ENCODE peak calls at places on chromosome 7, in ten cellular contexts. S is endodermal cell, M is progenitor cell of endocrine pancreas, L is AG04449, X is breast epithelium, T is upper lobe of left lung, R is cardiac muscle cell, D is heart left ventricle, Q is hepatocyte, O is esophagus squamous epithelium. U is an unnamed sample.

GRCh38 chr7:5694221-5694754 is 87.2 kb downstream of the RNF216 start:
- DNase-seq in S (no peak), M (no peak), O (no peak), X (no peak), R (no peak), Q (no peak), T (no peak), L (peak), D (no peak), U (no peak)

GRCh38 chr7:121041516-121042148 is 53.1 kb downstream of the CPED1 start:
- DNase-seq in Q (no peak), O (no peak), L (no peak), S (no peak), M (no peak), T (no peak), X (no peak), R (no peak), D (no peak), U (no peak)

GRCh38 chr7:65746398-65746669 is 126.5 kb upstream of the VKORC1L1 start:
- DNase-seq in M (no peak), R (no peak), X (no peak), O (no peak), Q (no peak), S (no peak), D (no peak), T (no peak), L (no peak), U (no peak)

GRCh38 chr7:34991938-34992840 is 45.1 kb downstream of the DPY19L1 start:
- DNase-seq in D (no peak), Q (no peak), O (no peak), S (no peak), L (no peak), M (no peak), T (peak), R (no peak), X (no peak), U (no peak)

GRCh38 chr7:48089415-48089975 is 430 bp downstream of the UPP1 start:
- DNase-seq in R (no peak), S (peak), L (no peak), T (peak), D (no peak), M (peak), X (peak), Q (peak), O (peak), U (no peak)

GRCh38 chr7:2017483-2017891 is 215.3 kb downstream of the MAD1L1 start:
- DNase-seq in T (peak), X (no peak), L (no peak), S (no peak), D (peak), Q (no peak), O (no peak), R (no peak), M (no peak), U (no peak)

GRCh38 chr7:7416031-7416968 is 119.4 kb downstream of the COL28A1 start:
- DNase-seq in S (peak), M (no peak), Q (peak), D (no peak), L (no peak), T (peak), X (peak), O (no peak), R (no peak), U (no peak)

GRCh38 chr7:901388-902154 is 25.2 kb downstream of the GET4 start:
- DNase-seq in D (peak), X (no peak), O (no peak), L (no peak), R (peak), T (peak), S (peak), M (no peak), Q (peak), U (peak)

GRCh38 chr7:4531236-4531635 is 150.9 kb upstream of the FOXK1 start:
- DNase-seq in D (no peak), L (no peak), R (no peak), O (no peak), S (peak), T (no peak), Q (no peak), M (no peak), X (no peak), U (no peak)

GRCh38 chr7:123343611-123344010 is 143.8 kb upstream of the SLC13A1 start:
- DNase-seq in M (no peak), D (no peak), R (no peak), T (no peak), O (no peak), Q (no peak), L (no peak), S (no peak), X (no peak), U (no peak)

GRCh38 chr7:73367006-73367405 is 39.0 kb downstream of the FKBP6 start:
- DNase-seq in M (no peak), R (no peak), L (no peak), Q (no peak), D (no peak), O (no peak), S (peak), T (no peak), X (no peak), U (no peak)

GRCh38 chr7:28435732-28436378 is 23.5 kb downstream of the CREB5 start:
- DNase-seq in L (no peak), S (no peak), R (no peak), O (no peak), T (no peak), M (no peak), D (no peak), X (no peak), Q (no peak), U (no peak)

GRCh38 chr7:48118041-48118440 is 29.0 kb downstream of the UPP1 start:
- DNase-seq in O (no peak), X (no peak), M (no peak), S (no peak), Q (no peak), R (no peak), T (no peak), L (no peak), D (no peak), U (no peak)

GRCh38 chr7:42208586-42208985 is 28.4 kb downstream of the GLI3 start:
- DNase-seq in R (no peak), Q (no peak), S (no peak), D (no peak), O (no peak), L (no peak), M (no peak), X (no peak), T (no peak), U (no peak)

GRCh38 chr7:101817031-101817929 is at the start of gene CUX1:
- DNase-seq in D (peak), T (peak), S (peak), Q (peak), M (peak), L (no peak), O (no peak), X (no peak), R (peak), U (no peak)

GRCh38 chr7:118626739-118627138 is 402.2 kb downstream of the ANKRD7 start:
- DNase-seq in L (no peak), Q (no peak), T (no peak), R (no peak), X (no peak), D (no peak), O (no peak), S (no peak), M (no peak), U (no peak)

GRCh38 chr7:28747404-28747803 is 210.7 kb downstream of the TRIL start:
- DNase-seq in R (no peak), O (no peak), S (no peak), X (no peak), D (no peak), L (no peak), M (no peak), T (no peak), Q (no peak), U (no peak)

GRCh38 chr7:35725280-35725680 is 30.3 kb upstream of the HERPUD2 start:
- DNase-seq in D (peak), R (no peak), X (no peak), T (peak), Q (no peak), L (no peak), M (no peak), O (no peak), S (no peak), U (no peak)

GRCh38 chr7:42372498-42372897 is 135.5 kb upstream of the GLI3 start:
- DNase-seq in Q (no peak), R (no peak), L (no peak), X (no peak), S (no peak), O (no peak), M (no peak), T (no peak), D (no peak), U (peak)

GRCh38 chr7:158256091-158256816 is 331.4 kb downstream of the PTPRN2 start:
- DNase-seq in R (no peak), T (peak), Q (no peak), O (no peak), X (no peak), M (no peak), L (no peak), S (no peak), D (no peak), U (no peak)

GRCh38 chr7:124692420-124692819 is 73.2 kb downstream of the GPR37 start:
- DNase-seq in Q (no peak), D (no peak), X (no peak), O (no peak), R (no peak), T (no peak), M (no peak), S (no peak), L (no peak), U (peak)

GRCh38 chr7:136741941-136742340 is 126.5 kb upstream of the CHRM2 start:
- DNase-seq in T (no peak), Q (no peak), X (peak), M (no peak), S (no peak), R (no peak), D (no peak), L (no peak), O (no peak), U (no peak)

GRCh38 chr7:67267914-67268313 is 271.3 kb downstream of the TYW1 start:
- DNase-seq in R (peak), D (no peak), Q (no peak), T (no peak), M (no peak), O (no peak), X (no peak), S (peak), L (no peak), U (no peak)

GRCh38 chr7:22823142-22823497 is 471 bp upstream of the TOMM7 start:
- DNase-seq in D (no peak), R (no peak), L (no peak), M (no peak), O (no peak), S (peak), T (no peak), X (no peak), Q (no peak), U (no peak)

GRCh38 chr7:144736880-144737493 is 98.9 kb downstream of the TPK1 start:
- DNase-seq in M (no peak), R (no peak), D (no peak), S (no peak), X (no peak), O (no peak), T (no peak), L (no peak), Q (no peak), U (no peak)

GRCh38 chr7:123608991-123609882 is 7.6 kb downstream of the ASB15 start:
- DNase-seq in M (no peak), L (no peak), R (no peak), O (no peak), S (no peak), D (no peak), X (no peak), Q (no peak), T (no peak), U (no peak)

GRCh38 chr7:5607958-5608656 is 173.4 kb downstream of the RNF216 start:
- DNase-seq in M (no peak), D (no peak), T (no peak), R (no peak), S (peak), O (no peak), X (no peak), L (no peak), Q (no peak), U (no peak)

GRCh38 chr7:15603124-15603523 is 41.3 kb upstream of the AGMO start:
- DNase-seq in S (no peak), T (no peak), O (no peak), R (no peak), M (no peak), D (no peak), L (no peak), Q (no peak), X (no peak), U (no peak)

GRCh38 chr7:22452142-22452763 is 47.7 kb downstream of the STEAP1B start:
- DNase-seq in L (no peak), D (peak), Q (peak), T (peak), R (peak), S (peak), M (peak), O (no peak), X (no peak), U (no peak)

GRCh38 chr7:158025651-158026600 is 561.7 kb downstream of the PTPRN2 start:
- DNase-seq in D (peak), M (no peak), X (no peak), S (peak), R (no peak), Q (no peak), L (no peak), O (no peak), T (no peak), U (no peak)

GRCh38 chr7:23600251-23600650 is 3.1 kb downstream of the CCDC126 start:
- DNase-seq in S (no peak), O (no peak), L (no peak), R (no peak), T (no peak), D (no peak), Q (no peak), M (no peak), X (no peak), U (no peak)

GRCh38 chr7:139334399-139335150 is 6.6 kb upstream of the FMC1 start:
- DNase-seq in X (no peak), O (no peak), S (no peak), L (no peak), R (no peak), D (no peak), M (no peak), Q (no peak), T (no peak), U (no peak)

GRCh38 chr7:135179321-135179925 is 8.9 kb upstream of the CYREN start:
- DNase-seq in T (no peak), D (no peak), Q (no peak), S (no peak), M (no peak), R (no peak), O (no peak), X (no peak), L (no peak), U (no peak)

GRCh38 chr7:133645870-133646492 is 393.1 kb downstream of the EXOC4 start:
- DNase-seq in S (no peak), L (no peak), X (no peak), R (no peak), M (no peak), D (no peak), Q (no peak), T (no peak), O (no peak), U (no peak)

GRCh38 chr7:106073701-106074100 is 38.4 kb downstream of the SYPL1 start:
- DNase-seq in T (no peak), X (no peak), D (no peak), L (no peak), O (no peak), M (no peak), R (no peak), Q (no peak), S (no peak), U (no peak)

GRCh38 chr7:103793614-103794013 is 195.8 kb downstream of the RELN start:
- DNase-seq in Q (no peak), S (no peak), X (no peak), L (no peak), M (no peak), D (no peak), R (no peak), T (no peak), O (no peak), U (no peak)

GRCh38 chr7:6691609-6692106 is 15.1 kb downstream of the ZNF12 start:
- DNase-seq in R (no peak), O (no peak), L (no peak), D (no peak), T (no peak), X (no peak), S (no peak), Q (no peak), M (no peak), U (peak)

DNA sequence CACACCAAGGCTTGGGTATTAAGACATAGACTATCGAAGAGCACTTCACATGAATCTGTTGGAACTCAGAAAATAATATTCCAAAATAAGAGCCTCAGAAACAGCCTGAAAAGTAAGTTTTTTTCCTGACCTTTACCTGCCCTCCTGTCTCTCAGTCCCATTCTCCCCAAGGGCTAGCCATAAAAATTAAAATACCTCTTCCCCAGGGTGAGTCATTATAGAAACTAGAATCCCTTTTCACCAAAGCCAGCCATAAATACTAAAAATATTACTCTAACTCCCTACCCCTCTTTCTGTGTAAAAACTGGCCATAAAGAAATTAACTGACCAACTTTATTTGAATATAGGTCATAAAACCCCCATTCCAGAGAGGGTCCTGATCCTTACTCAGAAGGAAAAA is 87.9 kb upstream of the TMEM106B start:
- DNase-seq in L (no peak), O (no peak), T (no peak), D (no peak), X (no peak), S (no peak), R (no peak), Q (no peak), M (no peak), U (no peak)
- TF ChIP-seq CTCF in L (no peak), O (no peak), T (no peak), D (no peak), X (no peak), S (no peak), R (no peak), Q (no peak), M (no peak), U (no peak)

GRCh38 chr7:151863386-151864079 is 13.4 kb downstream of the PRKAG2 start:
- DNase-seq in D (no peak), M (no peak), O (no peak), X (no peak), T (no peak), R (peak), S (peak), L (no peak), Q (no peak), U (no peak)
- TF ChIP-seq CTCF in D (no peak), M (peak), O (peak), X (no peak), T (no peak), R (no peak), S (peak), L (no peak), Q (peak), U (no peak)

DNA sequence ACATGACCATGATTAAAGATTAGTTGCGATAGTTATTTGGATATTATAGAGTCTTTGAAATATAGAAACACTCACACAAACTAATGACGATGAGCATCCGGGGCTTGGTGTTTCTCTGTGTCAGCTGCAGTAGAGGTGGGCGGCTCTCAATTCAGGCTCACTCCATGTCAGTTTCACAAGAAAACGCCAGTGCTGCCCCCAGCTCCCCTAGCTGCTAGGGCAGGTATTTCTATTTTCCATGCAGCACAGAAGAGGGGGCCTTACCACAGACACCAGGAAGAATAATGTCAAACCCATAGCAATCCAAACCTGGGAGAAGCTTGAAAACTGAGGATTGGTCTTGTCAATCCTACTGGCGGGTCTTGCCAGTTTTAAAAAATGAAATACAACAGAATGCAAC is 197.1 kb downstream of the PHTF2 start:
- DNase-seq in X (no peak), M (no peak), R (peak), S (peak), L (no peak), T (no peak), Q (no peak), O (no peak), D (no peak), U (no peak)
- TF ChIP-seq CTCF in X (no peak), M (peak), R (no peak), S (peak), L (no peak), T (no peak), Q (no peak), O (no peak), D (no peak), U (peak)

DNA sequence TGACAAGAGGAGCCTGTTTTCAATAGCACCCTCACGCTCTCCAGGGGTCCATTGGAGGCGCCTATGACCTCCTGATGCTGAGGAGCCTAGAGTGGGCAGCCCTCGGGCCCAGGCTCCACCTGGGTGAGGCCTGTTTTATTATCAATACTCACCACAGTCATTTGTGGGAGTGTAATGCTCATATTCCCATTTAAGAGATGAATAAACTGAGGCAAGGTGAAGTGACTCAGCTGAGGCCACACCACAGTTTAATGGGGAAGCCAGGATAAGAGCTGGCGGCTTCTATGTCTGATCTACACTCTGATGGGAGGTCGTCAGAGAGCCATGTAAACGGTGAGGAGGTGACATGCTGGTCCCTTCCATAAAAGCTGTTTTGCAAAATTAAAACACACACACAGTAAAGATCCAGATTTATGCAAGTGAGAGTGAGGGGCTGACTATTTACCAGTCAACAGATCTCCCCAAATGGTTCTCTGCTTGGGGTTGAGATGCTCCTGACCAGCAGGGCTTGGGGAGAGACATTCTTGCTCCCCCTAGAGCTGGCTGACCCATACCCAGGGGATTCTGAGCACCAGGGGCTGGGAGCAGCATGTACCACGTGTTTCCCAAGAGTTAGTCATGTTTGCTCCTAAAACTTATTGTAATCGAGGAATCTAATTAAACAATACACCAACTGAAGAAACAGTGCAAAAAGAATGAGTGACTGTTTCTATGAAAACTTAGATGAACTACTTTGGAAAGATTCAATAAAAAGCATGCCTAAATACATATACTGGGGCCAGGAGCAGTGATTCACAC is 81.0 kb upstream of the INSIG1 start:
- DNase-seq in L (no peak), S (no peak), T (no peak), Q (no peak), X (no peak), M (no peak), D (no peak), O (no peak), R (no peak), U (no peak)
- TF ChIP-seq CTCF in L (peak), S (no peak), T (no peak), Q (no peak), X (no peak), M (no peak), D (no peak), O (no peak), R (peak), U (no peak)